ENCODE peak calls at places on chromosomes 12 and 14, in four cellular contexts. One of them, this sample, is unnamed.

GRCh38 chr14:73125169-73125588 is 11.1 kb upstream of the PSEN1 start:
- DNase-seq in immature natural killer cell: no peak
- DNase-seq in anterior cingulate cortex: no peak
- DNase-seq in lung: no peak
- DNase-seq in this sample: no peak

GRCh38 chr14:100117647-100118376 is 41.6 kb downstream of the DEGS2 start:
- DNase-seq in immature natural killer cell: no peak
- DNase-seq in anterior cingulate cortex: no peak
- DNase-seq in lung: no peak
- DNase-seq in this sample: no peak

GRCh38 chr12:95380997-95381786 is 92.8 kb upstream of the METAP2 start:
- DNase-seq in immature natural killer cell: no peak
- DNase-seq in anterior cingulate cortex: no peak
- DNase-seq in lung: no peak
- DNase-seq in this sample: no peak

GRCh38 chr12:128408669-128409068 is 141.7 kb downstream of the TMEM132C start:
- DNase-seq in immature natural killer cell: no peak
- DNase-seq in anterior cingulate cortex: peak; percentile 4
- DNase-seq in lung: no peak
- DNase-seq in this sample: no peak

GRCh38 chr12:57106021-57106708 is 5.0 kb downstream of the STAT6 start:
- DNase-seq in immature natural killer cell: no peak
- DNase-seq in anterior cingulate cortex: peak; percentile 4
- DNase-seq in lung: no peak
- DNase-seq in this sample: no peak

GRCh38 chr12:48037267-48037915 is 33.1 kb upstream of the COL2A1 start:
- DNase-seq in immature natural killer cell: no peak
- DNase-seq in anterior cingulate cortex: no peak
- DNase-seq in lung: no peak
- DNase-seq in this sample: no peak

GRCh38 chr14:104110491-104111209 is 25.1 kb downstream of the ASPG start:
- DNase-seq in immature natural killer cell: no peak
- DNase-seq in anterior cingulate cortex: no peak
- DNase-seq in lung: no peak
- DNase-seq in this sample: no peak

GRCh38 chr14:31505411-31505810 is 17.6 kb upstream of the GPR33 start:
- DNase-seq in immature natural killer cell: no peak
- DNase-seq in anterior cingulate cortex: no peak
- DNase-seq in lung: no peak
- DNase-seq in this sample: no peak

GRCh38 chr12:3133410-3133793 is 56.2 kb downstream of the TSPAN9 start:
- DNase-seq in immature natural killer cell: no peak
- DNase-seq in anterior cingulate cortex: no peak
- DNase-seq in lung: no peak
- DNase-seq in this sample: no peak

GRCh38 chr12:64218597-64218996 is 3.5 kb downstream of the KICS2 start:
- DNase-seq in immature natural killer cell: no peak
- DNase-seq in anterior cingulate cortex: no peak
- DNase-seq in lung: no peak
- DNase-seq in this sample: no peak

GRCh38 chr14:103087343-103087835 is 3.4 kb downstream of the LBHD2 start:
- DNase-seq in immature natural killer cell: no peak
- DNase-seq in anterior cingulate cortex: no peak
- DNase-seq in lung: no peak
- DNase-seq in this sample: no peak

GRCh38 chr12:67275380-67275913 is 6.3 kb downstream of the CAND1 start:
- DNase-seq in immature natural killer cell: no peak
- DNase-seq in anterior cingulate cortex: no peak
- DNase-seq in lung: no peak
- DNase-seq in this sample: no peak

GRCh38 chr12:120687570-120688289 is 781 bp downstream of the MLEC start:
- DNase-seq in immature natural killer cell: peak; percentile 29
- DNase-seq in anterior cingulate cortex: no peak
- DNase-seq in lung: peak; percentile 33
- DNase-seq in this sample: no peak

GRCh38 chr12:81465881-81466280 is 293.3 kb downstream of the PPFIA2 start:
- DNase-seq in immature natural killer cell: no peak
- DNase-seq in anterior cingulate cortex: no peak
- DNase-seq in lung: no peak
- DNase-seq in this sample: no peak

GRCh38 chr12:109389146-109389545 is 41.4 kb downstream of the MYO1H start:
- DNase-seq in immature natural killer cell: no peak
- DNase-seq in anterior cingulate cortex: no peak
- DNase-seq in lung: no peak
- DNase-seq in this sample: peak; percentile 21

GRCh38 chr12:49342914-49343731 is 3.6 kb upstream of the DNAJC22 start:
- DNase-seq in immature natural killer cell: no peak
- DNase-seq in anterior cingulate cortex: peak; percentile 55
- DNase-seq in lung: no peak
- DNase-seq in this sample: no peak

GRCh38 chr12:69701821-69702220 is 2.7 kb upstream of the BEST3 start:
- DNase-seq in immature natural killer cell: no peak
- DNase-seq in anterior cingulate cortex: no peak
- DNase-seq in lung: no peak
- DNase-seq in this sample: no peak

GRCh38 chr12:78555802-78556201 is 308.8 kb upstream of the SYT1 start:
- DNase-seq in immature natural killer cell: no peak
- DNase-seq in anterior cingulate cortex: no peak
- DNase-seq in lung: no peak
- DNase-seq in this sample: no peak

GRCh38 chr12:6342140-6342889 is 439 bp upstream of the TNFRSF1A start:
- DNase-seq in immature natural killer cell: no peak
- DNase-seq in anterior cingulate cortex: no peak
- DNase-seq in lung: no peak
- DNase-seq in this sample: no peak

GRCh38 chr12:123091756-123092155 is 59.1 kb downstream of the PITPNM2 start:
- DNase-seq in immature natural killer cell: no peak
- DNase-seq in anterior cingulate cortex: no peak
- DNase-seq in lung: no peak
- DNase-seq in this sample: no peak

GRCh38 chr12:12890492-12890814 is 909 bp upstream of the GPRC5A start:
- DNase-seq in immature natural killer cell: no peak
- DNase-seq in anterior cingulate cortex: no peak
- DNase-seq in lung: peak; percentile 53
- DNase-seq in this sample: no peak

GRCh38 chr12:124544311-124544970 is 23.0 kb downstream of the NCOR2 start:
- DNase-seq in immature natural killer cell: no peak
- DNase-seq in anterior cingulate cortex: no peak
- DNase-seq in lung: no peak
- DNase-seq in this sample: no peak